ENCODE peak calls at places on chromosome 4, in four cellular contexts. W is brain microvascular endothelial cell, Y is epithelial cell of esophagus, S is cardiac muscle cell. L is an unnamed sample.
A peak's percentile ranks its signal among the peaks of the same experiment; 100 is the strongest.

GRCh38 chr4:77309496-77309895 is 152.5 kb downstream of the CCNG2 start:
- DNase-seq in Y (no peak), S (no peak), W (no peak), L (no peak)

GRCh38 chr4:180909279-180909678 is 1333.9 kb upstream of the TENM3 start:
- DNase-seq in Y (peak; percentile 64), W (no peak), S (no peak), L (no peak)

GRCh38 chr4:92198711-92199110 is 105.1 kb upstream of the GRID2 start:
- DNase-seq in S (peak; percentile 23), W (no peak), Y (peak; percentile 34), L (peak; percentile 73)

GRCh38 chr4:145609494-145610427 is 9.4 kb upstream of the MMAA start:
- DNase-seq in S (peak; percentile 85), W (peak; percentile 82), Y (peak; percentile 81), L (peak; percentile 74)

GRCh38 chr4:183636923-183637322 is 22.1 kb downstream of the RWDD4 start:
- DNase-seq in Y (peak; percentile 47), S (peak; percentile 26), W (peak; percentile 46), L (peak; percentile 55)

GRCh38 chr4:102758241-102758871 is 2.4 kb downstream of the MANBA start:
- DNase-seq in Y (no peak), W (no peak), S (no peak), L (no peak)

GRCh38 chr4:5919571-5919970 is 26.7 kb upstream of the CRMP1 start:
- DNase-seq in S (no peak), Y (no peak), W (no peak), L (no peak)

GRCh38 chr4:160745126-160745525 is 1418.7 kb downstream of the FSTL5 start:
- DNase-seq in Y (peak; percentile 2), S (no peak), W (no peak), L (no peak)

GRCh38 chr4:168585168-168586091 is 88.6 kb downstream of the PALLD start:
- DNase-seq in S (peak; percentile 90), Y (peak; percentile 85), W (peak; percentile 90), L (peak; percentile 87)

GRCh38 chr4:19748470-19748869 is 503.2 kb upstream of the SLIT2 start:
- DNase-seq in Y (peak; percentile 3), W (peak; percentile 64), S (peak; percentile 96), L (no peak)

GRCh38 chr4:173753408-173753807 is 223.4 kb upstream of the HAND2 start:
- DNase-seq in W (no peak), Y (no peak), S (no peak), L (no peak)

GRCh38 chr4:26140150-26140898 is 180.5 kb upstream of the RBPJ start:
- DNase-seq in Y (no peak), W (peak; percentile 47), S (no peak), L (peak; percentile 69)

GRCh38 chr4:3462790-3463415 is at the start of gene DOK7:
- DNase-seq in W (no peak), S (no peak), Y (no peak), L (no peak)

GRCh38 chr4:83626245-83626843 is 90.4 kb downstream of the GPAT3 start:
- DNase-seq in W (no peak), Y (no peak), S (no peak), L (no peak)

GRCh38 chr4:133812954-133813353 is 388.6 kb downstream of the PABPC4L start:
- DNase-seq in W (no peak), S (no peak), Y (no peak), L (no peak)

GRCh38 chr4:108683479-108683878 is 33.1 kb downstream of the OSTC start:
- DNase-seq in Y (peak; percentile 57), W (peak; percentile 43), S (peak; percentile 50), L (peak; percentile 52)

GRCh38 chr4:7052923-7053715 is 9.9 kb downstream of the TADA2B start:
- DNase-seq in S (no peak), W (no peak), Y (no peak), L (peak; percentile 33)

GRCh38 chr4:1771555-1772305 is 21.4 kb upstream of the FGFR3 start:
- DNase-seq in Y (no peak), S (no peak), W (no peak), L (no peak)

GRCh38 chr4:5568931-5569330 is 139.4 kb downstream of the EVC2 start:
- DNase-seq in Y (peak; percentile 15), S (no peak), W (no peak), L (no peak)

GRCh38 chr4:6905501-6905900 is 4.1 kb upstream of the TBC1D14 start:
- DNase-seq in W (no peak), Y (no peak), S (no peak), L (no peak)

GRCh38 chr4:72351521-72351920 is 217.5 kb downstream of the ADAMTS3 start:
- DNase-seq in W (no peak), Y (no peak), S (no peak), L (no peak)

GRCh38 chr4:163173713-163174112 is 7.0 kb upstream of the NAF1 start:
- DNase-seq in W (no peak), S (no peak), Y (no peak), L (no peak)

GRCh38 chr4:57020467-57021101 is 41.9 kb downstream of the POLR2B start:
- DNase-seq in Y (peak; percentile 86), W (peak; percentile 69), S (peak; percentile 88), L (peak; percentile 77)

GRCh38 chr4:48341776-48342558 is 638 bp downstream of the SLAIN2 start:
- DNase-seq in S (peak; percentile 48), Y (peak; percentile 55), W (no peak), L (peak; percentile 36)

GRCh38 chr4:40409835-40410234 is 74.7 kb downstream of the CHRNA9 start:
- DNase-seq in S (peak; percentile 47), Y (peak; percentile 45), W (peak; percentile 5), L (peak; percentile 58)

GRCh38 chr4:161376275-161376674 is 787.5 kb downstream of the FSTL5 start:
- DNase-seq in S (no peak), W (no peak), Y (peak; percentile 76), L (peak; percentile 2)

GRCh38 chr4:168514249-168514852 is 17.5 kb downstream of the PALLD start:
- DNase-seq in Y (peak; percentile 46), W (no peak), S (peak; percentile 62), L (peak; percentile 67)

GRCh38 chr4:140152015-140152703 is 1.8 kb downstream of the MAML3 start:
- DNase-seq in Y (peak; percentile 4), W (no peak), S (no peak), L (no peak)

GRCh38 chr4:68734095-68734494 is 63.6 kb upstream of the UGT2B15 start:
- DNase-seq in W (no peak), S (no peak), Y (no peak), L (no peak)

GRCh38 chr4:5808081-5808741 is 84.7 kb downstream of the CRMP1 start:
- DNase-seq in S (peak; percentile 24), W (no peak), Y (no peak), L (peak; percentile 20)

DNA sequence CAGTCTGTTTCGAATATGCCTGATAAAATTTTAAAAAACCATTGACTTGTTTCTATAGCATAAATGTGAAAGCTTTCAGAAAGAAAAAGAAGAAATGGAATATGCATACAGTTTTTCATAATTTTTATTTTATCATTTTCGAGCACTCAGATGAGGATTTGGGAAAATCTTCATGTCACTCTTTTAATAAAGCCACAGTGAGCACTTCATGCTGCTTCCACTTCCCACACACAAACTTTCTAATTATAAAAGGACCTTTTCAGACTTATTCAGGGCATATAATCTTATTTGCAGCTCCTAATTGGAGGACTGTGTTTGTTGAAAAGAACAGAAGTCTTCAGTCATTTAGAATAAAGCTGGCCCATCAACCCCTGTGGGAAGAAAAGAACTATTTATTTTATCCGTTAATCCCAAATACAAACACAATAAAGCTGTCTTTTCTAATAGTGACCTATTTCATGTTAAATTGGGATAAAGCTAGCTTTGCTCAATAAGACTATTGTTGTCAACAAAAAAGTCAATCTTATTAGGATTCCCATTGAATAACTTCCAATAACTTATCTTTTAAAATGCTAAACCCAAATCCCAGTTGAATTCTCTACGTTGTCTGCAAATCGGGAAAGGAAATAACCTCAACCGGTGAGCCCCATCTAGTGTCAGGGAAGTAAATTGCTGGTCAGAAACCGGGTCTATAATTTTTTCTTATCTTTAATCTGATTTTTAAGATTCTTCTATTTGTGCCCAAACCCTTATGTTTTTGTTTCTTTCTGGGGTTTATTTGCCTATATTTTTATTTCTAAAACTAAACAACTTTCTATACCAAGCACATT is 211.5 kb downstream of the PDGFRA start:
- DNase-seq in W (peak; percentile 37), Y (peak; percentile 51), S (peak; percentile 60), L (peak; percentile 48)
- TF ChIP-seq CTCF in W (peak; percentile 71), Y (peak; percentile 68), S (peak; percentile 67), L (peak; percentile 61)

GRCh38 chr4:15374697-15375096 is 53.1 kb upstream of the C1QTNF7 start:
- DNase-seq in S (peak; percentile 51), W (no peak), Y (no peak), L (peak; percentile 40)
- H3K4me3 ChIP-seq in S (no peak overlapping the region), W (peak overlapping the region; percentile 18), Y (no peak overlapping the region), L (peak overlapping the region; percentile 8)

GRCh38 chr4:93303440-93303839 is 525.1 kb upstream of the ATOH1 start:
- DNase-seq in S (no peak), Y (peak; percentile 67), W (no peak), L (no peak)
- TF ChIP-seq CTCF in S (no peak), Y (no peak), W (no peak), L (no peak)

DNA sequence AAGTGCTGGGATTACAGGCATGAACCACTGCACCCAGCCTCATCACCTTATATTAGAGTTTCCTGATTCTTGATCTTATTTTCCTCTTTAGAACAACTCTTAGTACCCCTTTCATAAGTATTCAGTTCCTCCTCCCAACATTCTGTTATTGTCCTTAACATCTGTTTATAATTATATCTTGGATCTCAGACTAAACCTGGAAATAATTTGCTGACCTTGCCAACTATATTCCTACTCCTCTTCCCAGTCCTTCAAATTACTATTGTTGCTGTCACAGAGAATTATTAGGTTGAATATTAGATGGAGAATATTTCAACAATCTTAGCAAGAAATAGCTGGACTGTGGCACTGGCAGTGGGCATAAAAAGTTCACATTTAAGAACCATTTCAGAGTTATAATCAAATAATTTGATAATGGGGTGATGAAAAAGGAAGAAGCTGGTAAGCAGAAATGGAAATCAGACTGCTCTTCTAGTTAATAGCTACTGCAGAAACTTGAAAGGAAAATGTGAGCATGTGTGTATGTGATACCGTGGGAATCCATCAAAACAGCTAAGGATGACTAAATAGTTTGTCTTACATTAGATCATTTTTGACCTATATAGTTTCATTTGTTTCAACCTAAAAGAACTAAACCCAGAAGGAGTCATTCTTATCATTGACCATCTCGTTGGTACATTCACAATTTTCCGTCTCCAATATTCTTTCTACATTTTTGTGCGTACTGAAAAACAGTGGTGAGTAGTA is 43.3 kb upstream of the PRDM8 start:
- DNase-seq in W (no peak), S (no peak), Y (no peak), L (no peak)
- H3K4me3 ChIP-seq in W (no peak overlapping the region), S (no peak overlapping the region), Y (no peak overlapping the region), L (no peak overlapping the region)

GRCh38 chr4:44632089-44632488 is 19.3 kb downstream of the YIPF7 start:
- DNase-seq in S (no peak), W (no peak), Y (no peak), L (no peak)
- TF ChIP-seq CTCF in S (peak; percentile 7), W (no peak), Y (peak; percentile 27), L (peak; percentile 9)

DNA sequence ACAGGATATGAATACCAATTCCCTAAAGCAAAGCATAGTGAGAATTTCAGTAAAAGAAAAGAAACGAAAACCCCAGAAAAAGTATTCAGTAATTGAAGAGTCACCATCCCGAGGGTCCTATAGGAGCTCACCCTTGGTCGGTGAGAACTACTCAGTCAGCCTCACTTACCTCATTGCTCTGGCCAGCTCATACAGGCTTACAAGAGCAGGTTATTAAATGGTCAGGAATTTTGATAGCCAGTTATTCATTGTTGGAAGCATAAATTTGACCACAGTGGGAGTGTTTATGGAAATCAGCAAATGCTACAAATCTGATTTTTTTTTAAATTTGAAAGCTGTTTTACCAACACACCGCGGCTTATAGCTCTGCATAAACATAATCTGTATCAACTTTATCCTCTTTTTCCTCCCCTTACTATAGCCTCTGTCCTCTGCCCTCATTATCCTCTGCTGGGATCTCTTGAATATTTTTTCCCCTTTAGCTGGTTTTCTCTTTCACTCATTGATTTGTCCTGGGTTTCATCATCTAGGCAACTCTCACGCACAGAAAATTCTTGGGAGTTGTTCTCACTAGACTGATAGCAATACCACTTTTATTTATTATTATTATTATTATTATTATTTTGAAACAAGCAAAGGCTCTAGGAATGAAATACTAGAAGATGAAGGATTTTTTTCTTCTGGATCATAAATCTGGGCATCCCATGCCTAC is 11.1 kb upstream of the CXCL2 start:
- DNase-seq in Y (peak; percentile 88), W (peak; percentile 91), S (peak; percentile 82), L (peak; percentile 94)
- H3K4me3 ChIP-seq in Y (no peak overlapping the region), W (no peak overlapping the region), S (no peak overlapping the region), L (no peak overlapping the region)

L was measured in astrocyte of the spinal cord.